ENCODE peak calls at places on chromosomes 4 and X, in four cellular contexts. I is mammary epithelial cell; W is CD4-positive, alpha-beta T cell; E is hepatocyte. D is an unnamed sample.

GRCh38 chrX:123184858-123185251 is 777 bp downstream of the GRIA3 start:
- DNase-seq in I (no peak), W (no peak), E (peak; percentile 46), D (no peak)

GRCh38 chr4:39706829-39707511 is 9.0 kb downstream of the UBE2K start:
- DNase-seq in I (no peak), W (no peak), E (no peak), D (no peak)

GRCh38 chr4:54433686-54434085 is 204.6 kb downstream of the PDGFRA start:
- DNase-seq in I (peak; percentile 1), W (no peak), E (peak; percentile 13), D (peak; percentile 33)

GRCh38 chrX:111868726-111869638 is 7.0 kb upstream of the TRPC5OS start:
- DNase-seq in I (peak; percentile 3), W (no peak), E (peak; percentile 17), D (peak; percentile 13)

GRCh38 chr4:74527049-74527448 is 82.1 kb downstream of the AREG start:
- DNase-seq in I (no peak), W (no peak), E (no peak), D (no peak)

GRCh38 chr4:81757706-81758105 is 286.0 kb upstream of the RASGEF1B start:
- DNase-seq in I (no peak), W (no peak), E (no peak), D (no peak)

GRCh38 chr4:610411-611261 is 14.7 kb upstream of the PDE6B start:
- DNase-seq in I (peak; percentile 87), W (no peak), E (peak; percentile 49), D (peak; percentile 96)

GRCh38 chr4:34731045-34731444 is 1513.3 kb downstream of the ARAP2 start:
- DNase-seq in I (no peak), W (no peak), E (peak; percentile 19), D (peak; percentile 68)

GRCh38 chrX:5617666-5618065 is 611.0 kb downstream of the NLGN4X start:
- DNase-seq in I (no peak), W (no peak), E (no peak), D (no peak)

GRCh38 chr4:120207021-120207420 is 140.4 kb upstream of the MAD2L1 start:
- DNase-seq in I (no peak), W (no peak), E (no peak), D (no peak)

GRCh38 chr4:1855334-1856070 is 454 bp downstream of the LETM1 start:
- DNase-seq in I (no peak), W (no peak), E (peak; percentile 43), D (no peak)

GRCh38 chr4:98745372-98745771 is 87.0 kb upstream of the TSPAN5 start:
- DNase-seq in I (peak; percentile 32), W (no peak), E (no peak), D (peak; percentile 59)

GRCh38 chr4:153257151-153257620 is 52.9 kb downstream of the TRIM2 start:
- DNase-seq in I (no peak), W (no peak), E (peak; percentile 70), D (no peak)

GRCh38 chr4:152032722-152033131 is 271.9 kb upstream of the GATB start:
- DNase-seq in I (no peak), W (no peak), E (peak; percentile 17), D (no peak)

GRCh38 chr4:52713456-52713937 is 37.7 kb downstream of the ERVMER34-1 start:
- DNase-seq in I (no peak), W (no peak), E (peak; percentile 19), D (no peak)

GRCh38 chr4:129972257-129972656 is 876.3 kb downstream of the C4orf33 start:
- DNase-seq in I (no peak), W (no peak), E (peak; percentile 4), D (peak; percentile 1)

GRCh38 chrX:3518870-3519269 is 172.4 kb upstream of the MXRA5 start:
- DNase-seq in I (peak; percentile 26), W (no peak), E (peak; percentile 35), D (peak; percentile 87)

GRCh38 chr4:5993876-5994811 is 24.1 kb downstream of the C4orf50 start:
- DNase-seq in I (no peak), W (no peak), E (no peak), D (no peak)

GRCh38 chrX:149497626-149498025 is 7.5 kb downstream of the IDS start:
- DNase-seq in I (peak; percentile 85), W (no peak), E (no peak), D (no peak)

GRCh38 chrX:13377537-13377936 is 57.7 kb upstream of the ATXN3L start:
- DNase-seq in I (peak; percentile 56), W (no peak), E (peak; percentile 46), D (peak; percentile 61)

GRCh38 chr4:41365726-41366125 is 109.0 kb downstream of the UCHL1 start:
- DNase-seq in I (no peak), W (no peak), E (no peak), D (no peak)

GRCh38 chrX:150409964-150410363 is 46.8 kb downstream of the MAMLD1 start:
- DNase-seq in I (no peak), W (no peak), E (no peak), D (no peak)

GRCh38 chr4:77310931-77311330 is 153.9 kb downstream of the CCNG2 start:
- DNase-seq in I (peak; percentile 12), W (no peak), E (peak; percentile 30), D (peak; percentile 1)

GRCh38 chr4:99390060-99390459 is 37.5 kb upstream of the ADH1C start:
- DNase-seq in I (no peak), W (no peak), E (no peak), D (no peak)

GRCh38 chr4:57154926-57155325 is 44.7 kb upstream of the IGFBP7 start:
- DNase-seq in I (no peak), W (no peak), E (no peak), D (no peak)

GRCh38 chr4:7247521-7247920 is 55.2 kb downstream of the SORCS2 start:
- DNase-seq in I (no peak), W (no peak), E (no peak), D (no peak)

GRCh38 chr4:173415092-173415491 is 16.2 kb upstream of the SCRG1 start:
- DNase-seq in I (peak; percentile 90), W (no peak), E (no peak), D (peak; percentile 91)

GRCh38 chr4:76308548-76308947 is 2.0 kb downstream of the STBD1 start:
- DNase-seq in I (no peak), W (no peak), E (peak; percentile 80), D (no peak)

GRCh38 chrX:55007633-55008032 is 7.5 kb downstream of the APEX2 start:
- DNase-seq in I (peak; percentile 53), W (no peak), E (peak; percentile 75), D (peak; percentile 74)

GRCh38 chrX:44092778-44093177 is 119.6 kb upstream of the NDP start:
- DNase-seq in I (no peak), W (no peak), E (no peak), D (no peak)

GRCh38 chr4:108166038-108166437 is 2.7 kb downstream of the LEF1 start:
- DNase-seq in I (no peak), W (peak; percentile 46), E (no peak), D (no peak)

GRCh38 chr4:13541720-13542576 is 2.4 kb downstream of the NKX3-2 start:
- DNase-seq in I (no peak), W (no peak), E (peak; percentile 75), D (no peak)
- TF ChIP-seq CTCF in I (peak; percentile 12), W (no peak), E (peak; percentile 64), D (no peak)

GRCh38 chr4:47217291-47217690 is 185.9 kb downstream of the GABRB1 start:
- DNase-seq in I (peak; percentile 60), W (no peak), E (no peak), D (no peak)

GRCh38 chr4:47217884-47218283 is 186.5 kb downstream of the GABRB1 start:
- DNase-seq in I (no peak), W (no peak), E (no peak), D (no peak)

GRCh38 chr4:47218631-47219030 is 187.3 kb downstream of the GABRB1 start:
- DNase-seq in I (no peak), W (no peak), E (no peak), D (no peak)

GRCh38 chr4:47221721-47222120 is 190.4 kb downstream of the GABRB1 start:
- DNase-seq in I (peak; percentile 58), W (no peak), E (peak; percentile 10), D (no peak)

DNA sequence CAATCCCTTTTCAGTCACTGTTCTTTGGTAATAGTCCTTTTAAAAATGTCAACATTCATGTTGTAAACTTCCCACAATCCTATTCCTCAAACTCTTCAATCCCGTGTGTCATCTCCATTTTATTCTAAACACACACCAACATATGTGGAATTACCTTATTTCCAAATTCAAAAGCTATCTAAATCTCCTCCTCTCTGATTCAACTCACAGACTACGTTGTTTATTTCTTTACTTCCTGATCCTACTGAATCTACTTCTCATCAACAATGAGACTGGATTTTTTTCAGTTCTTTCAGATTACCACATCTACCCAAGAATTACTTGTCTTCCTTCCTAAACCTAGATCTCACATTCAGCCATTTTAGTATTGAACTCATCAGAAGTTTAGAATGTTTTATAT is 188.2 kb downstream of the GABRB1 start:
- DNase-seq in I (no peak), W (no peak), E (no peak), D (no peak)
- TF ChIP-seq CTCF in I (no peak), W (no peak), E (no peak), D (no peak)

DNA sequence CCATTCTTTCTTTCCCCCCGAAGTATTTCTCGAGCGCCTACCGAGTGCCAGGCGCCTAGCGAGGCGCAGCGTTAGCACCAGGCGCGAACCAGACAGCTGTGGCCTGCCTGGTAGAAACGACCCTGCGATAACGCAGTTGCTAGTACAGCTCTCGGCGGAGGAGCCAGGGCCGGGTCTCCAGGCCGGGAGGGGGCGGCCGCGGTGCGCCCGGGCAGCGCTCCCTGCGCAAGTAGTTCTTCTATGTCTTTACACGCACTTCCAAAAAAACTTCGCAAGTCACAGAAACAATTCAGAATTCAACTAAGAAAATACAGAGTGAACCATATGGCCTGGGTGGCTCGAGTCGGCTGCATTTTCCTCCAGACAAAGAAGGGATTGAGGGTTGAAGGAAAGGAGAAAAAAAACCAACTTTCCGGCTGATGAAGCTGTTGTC is 7.0 kb upstream of the NEUROG2 start:
- DNase-seq in I (peak; percentile 29), W (no peak), E (peak; percentile 41), D (no peak)
- TF ChIP-seq CTCF in I (no peak), W (no peak), E (peak; percentile 21), D (no peak)

GRCh38 chr4:88729146-88729755 is 31.6 kb upstream of the NAP1L5 start:
- DNase-seq in I (no peak), W (no peak), E (no peak), D (no peak)
- TF ChIP-seq CTCF in I (no peak), W (no peak), E (no peak), D (no peak)

GRCh38 chr4:142671516-142671915 is 174.6 kb downstream of the INPP4B start:
- DNase-seq in I (no peak), W (no peak), E (no peak), D (no peak)
- TF ChIP-seq CTCF in I (no peak), W (peak; percentile 33), E (no peak), D (no peak)

GRCh38 chrX:153435845-153436244 is 10.0 kb downstream of the TREX2 start:
- DNase-seq in I (no peak), W (no peak), E (no peak), D (no peak)

GRCh38 chrX:153441296-153441695 is 4.6 kb downstream of the TREX2 start:
- DNase-seq in I (peak; percentile 46), W (no peak), E (no peak), D (peak; percentile 40)

GRCh38 chrX:153440556-153441135 is 5.2 kb downstream of the TREX2 start:
- DNase-seq in I (peak; percentile 43), W (no peak), E (no peak), D (no peak)

GRCh38 chrX:153439977-153440376 is 5.9 kb downstream of the TREX2 start:
- DNase-seq in I (no peak), W (no peak), E (no peak), D (no peak)

GRCh38 chrX:153438522-153438921 is 7.3 kb downstream of the TREX2 start:
- DNase-seq in I (no peak), W (no peak), E (peak; percentile 39), D (no peak)
- TF ChIP-seq CTCF in I (no peak), W (no peak), E (peak; percentile 44), D (no peak)

D was measured in MCF 10A.